ENCODE peak calls at places on chromosomes 16 and 17, in six cellular contexts. Q is IMR-90, V is trophoblast cell, N is neuronal stem cell, R is mesenchymal stem cell, C is H1. I is an unnamed sample.

GRCh38 chr16:24977673-24978065 is 37.5 kb downstream of the ARHGAP17 start:
- DNase-seq in C (no peak), N (no peak), V (peak; percentile 53), R (peak; percentile 63), Q (peak; percentile 83), I (peak; percentile 51)

GRCh38 chr17:68035131-68035522 is 408 bp upstream of the KPNA2 start:
- DNase-seq in C (peak; percentile 90), Q (no peak), V (no peak), N (no peak), R (no peak), I (no peak)

GRCh38 chr17:32518856-32519768 is 32.3 kb downstream of the CDK5R1 start:
- DNase-seq in V (peak; percentile 18), R (peak; percentile 49), C (peak; percentile 84), Q (no peak), N (peak; percentile 91), I (peak; percentile 96)

GRCh38 chr16:8890549-8890921 is 8.4 kb downstream of the LITAFD start:
- DNase-seq in N (no peak), R (no peak), Q (no peak), V (no peak), C (no peak), I (no peak)

GRCh38 chr17:27628376-27628775 is 2.6 kb upstream of the LGALS9 start:
- DNase-seq in V (no peak), C (no peak), R (no peak), Q (no peak), N (no peak), I (no peak)

GRCh38 chr16:11978080-11978479 is 1.5 kb downstream of the SNX29 start:
- DNase-seq in Q (no peak), C (no peak), R (no peak), N (no peak), V (no peak), I (no peak)

GRCh38 chr17:6995500-6996255 is at the start of gene ALOX12:
- DNase-seq in R (no peak), Q (no peak), C (peak; percentile 77), V (peak; percentile 44), N (no peak), I (peak; percentile 72)

GRCh38 chr17:65401581-65401980 is 159.9 kb downstream of the AXIN2 start:
- DNase-seq in N (no peak), V (no peak), Q (no peak), R (no peak), C (no peak), I (no peak)

GRCh38 chr16:11759163-11759834 is 16.6 kb upstream of the TXNDC11 start:
- DNase-seq in V (no peak), C (no peak), Q (no peak), N (no peak), R (no peak), I (no peak)

GRCh38 chr17:79890706-79891105 is 51.5 kb upstream of the CBX4 start:
- DNase-seq in V (no peak), Q (no peak), N (no peak), R (no peak), C (no peak), I (no peak)

DNA sequence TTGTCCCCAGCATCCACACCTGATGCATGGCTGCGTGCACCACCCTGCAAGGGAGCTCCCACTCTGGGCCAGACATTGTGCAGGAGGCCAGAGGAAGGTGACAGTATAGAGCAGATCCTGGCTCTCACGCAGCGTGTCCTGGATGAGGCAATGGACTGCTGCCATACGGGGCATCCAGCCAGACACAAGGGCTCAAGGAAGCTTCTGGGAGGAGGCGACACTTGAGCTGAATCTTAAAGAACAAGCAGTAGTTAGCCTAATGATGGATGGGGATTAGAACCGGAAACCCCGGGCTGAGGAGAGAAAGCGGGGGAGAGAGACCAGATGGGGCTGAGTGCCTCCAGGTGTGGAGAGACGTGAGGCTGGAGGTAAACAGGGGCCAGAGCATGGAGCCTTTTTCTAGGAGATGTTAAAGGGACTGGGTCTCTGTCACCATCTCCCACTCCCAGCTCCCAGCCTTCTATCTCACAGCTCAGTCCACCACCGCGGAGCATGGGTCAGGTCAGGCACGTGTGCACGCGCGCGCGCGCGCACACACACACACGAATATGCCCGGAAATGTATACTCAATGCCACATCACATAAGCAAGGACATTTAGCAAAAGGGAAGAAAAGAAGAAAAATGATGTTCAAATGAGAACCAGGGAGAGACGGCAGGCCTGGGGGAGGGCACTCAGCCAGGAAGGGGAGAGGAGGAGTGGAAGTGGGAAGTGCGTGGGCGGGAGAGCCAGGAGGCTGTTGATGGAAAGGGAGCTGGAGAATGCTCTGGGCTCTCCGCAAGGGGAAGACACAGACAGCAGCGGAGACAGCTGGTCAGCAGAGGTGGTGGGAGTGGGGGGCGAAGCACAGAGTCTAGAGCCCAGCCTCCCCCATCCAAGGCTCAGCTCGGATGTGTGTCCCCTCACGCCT is 46.2 kb downstream of the CCDC42 start:
- DNase-seq in R (peak; percentile 83), N (no peak), Q (peak; percentile 79), V (peak; percentile 73), C (no peak), I (peak; percentile 69)
- H2BK5ac ChIP-seq in R (no peak overlapping the region), N (peak overlapping the region; percentile 27), Q (peak overlapping the region; percentile 73), V (peak overlapping the region; percentile 86), C (peak overlapping the region; percentile 74), I (peak overlapping the region; percentile 50)

GRCh38 chr16:75466760-75467159 is 2.3 kb upstream of the TMEM170A start:
- DNase-seq in V (no peak), C (no peak), R (no peak), N (no peak), Q (no peak), I (no peak)
- H3K4me3 ChIP-seq in V (no peak overlapping the region), C (no peak overlapping the region), R (no peak overlapping the region), N (no peak overlapping the region), Q (no peak overlapping the region), I (no peak overlapping the region)

GRCh38 chr17:37643118-37643766 is at the start of gene DDX52:
- DNase-seq in C (peak; percentile 85), V (peak; percentile 97), R (peak; percentile 95), N (peak; percentile 78), Q (peak; percentile 85), I (peak; percentile 89)
- H2BK5ac ChIP-seq in C (peak within 1 kb of the TSS; percentile 22), V (peak within 1 kb of the TSS; percentile 61), R (peak within 1 kb of the TSS; percentile 10), N (no peak within 1 kb of the TSS), Q (peak within 1 kb of the TSS; percentile 71), I (no peak within 1 kb of the TSS)

DNA sequence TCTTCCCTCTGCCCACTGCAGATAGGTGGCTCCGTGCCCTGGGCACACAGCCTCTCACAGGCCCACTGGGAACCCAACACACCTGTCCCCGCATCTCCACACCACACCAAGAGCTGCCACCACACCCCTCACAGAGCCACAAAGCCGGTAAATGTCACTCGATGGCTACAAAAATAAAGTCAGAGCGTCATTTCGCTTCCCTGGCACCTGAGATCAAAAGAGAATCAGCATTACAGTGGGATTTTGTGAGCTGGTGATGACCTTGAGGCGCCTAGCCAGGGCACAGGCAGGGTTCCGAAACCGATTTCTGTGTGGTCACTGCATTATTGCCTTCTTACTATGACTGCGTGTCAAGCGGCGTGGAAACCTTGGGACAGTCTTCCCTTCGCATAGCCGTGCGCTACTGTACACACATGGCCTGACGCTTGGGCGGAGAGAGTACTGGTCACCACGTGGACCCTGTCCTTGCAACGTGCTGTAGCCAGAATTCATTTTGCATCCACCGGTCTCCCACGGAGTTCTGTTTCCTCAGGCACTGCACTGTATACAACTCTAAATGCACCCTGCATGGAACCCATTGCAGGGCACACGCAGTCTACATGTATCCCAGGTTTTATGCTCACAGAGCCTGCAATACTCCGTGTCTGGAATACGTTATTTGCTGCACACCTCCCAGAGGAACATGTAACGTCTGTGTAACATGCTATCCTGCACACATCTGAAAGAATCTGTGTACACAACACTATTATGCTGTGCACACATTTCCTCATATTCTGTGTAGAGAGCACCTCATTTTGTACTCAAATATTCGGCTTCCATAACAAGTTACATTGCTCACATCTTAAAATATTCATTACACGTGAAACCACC is 5.8 kb upstream of the FOXF1 start:
- DNase-seq in V (no peak), N (no peak), R (peak; percentile 79), Q (no peak), C (no peak), I (no peak)
- H3K4me3 ChIP-seq in V (no peak overlapping the region), N (no peak overlapping the region), R (no peak overlapping the region), Q (peak overlapping the region; percentile 98), C (no peak overlapping the region), I (no peak overlapping the region)

DNA sequence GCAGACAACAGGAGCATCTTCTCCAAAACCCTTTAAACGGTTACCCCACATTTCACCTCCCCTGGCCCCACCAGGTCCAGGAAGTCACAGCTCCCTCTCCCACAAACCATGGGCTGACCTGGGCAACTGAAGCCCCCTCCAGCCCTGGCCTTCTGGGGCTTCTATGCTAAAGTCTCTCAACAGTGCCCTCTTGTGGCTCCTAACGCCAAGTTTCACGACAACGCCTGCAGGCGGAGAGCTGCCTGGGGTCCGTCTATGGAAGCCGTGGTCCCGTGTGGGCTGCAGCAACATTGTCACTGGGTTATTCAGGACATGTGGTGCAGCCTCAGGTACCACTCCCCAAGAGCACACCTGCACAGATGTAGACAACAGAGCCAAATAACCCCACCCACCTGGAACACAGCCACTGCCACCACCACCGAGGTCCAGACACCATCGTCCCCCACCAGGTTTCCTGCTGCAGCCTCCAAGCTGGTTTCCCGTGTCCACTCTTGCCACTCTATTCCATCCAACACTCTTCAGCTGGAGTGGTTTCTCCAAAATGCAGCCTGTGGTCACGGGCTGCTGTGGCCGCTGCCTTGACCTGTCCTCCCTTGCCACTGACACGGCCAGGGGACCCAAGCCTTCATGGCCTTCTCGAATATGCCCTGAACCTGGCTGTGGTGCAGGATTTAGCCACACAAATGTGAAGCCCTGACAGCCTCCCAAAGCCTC is 19.1 kb downstream of the C16orf95 start:
- DNase-seq in Q (peak; percentile 10), N (peak; percentile 63), C (peak; percentile 85), V (peak; percentile 62), R (peak; percentile 43), I (peak; percentile 69)
- H2BK5ac ChIP-seq in Q (no peak overlapping the region), N (peak overlapping the region; percentile 55), C (no peak overlapping the region), V (no peak overlapping the region), R (no peak overlapping the region), I (no peak overlapping the region)

GRCh38 chr16:19885456-19886060 is 910 bp upstream of the GPRC5B start:
- DNase-seq in Q (no peak), V (no peak), R (no peak), C (peak; percentile 68), N (no peak), I (no peak)
- H3K4me3 ChIP-seq in Q (peak overlapping the region; percentile 85), V (no peak overlapping the region), R (no peak overlapping the region), C (no peak overlapping the region), N (peak overlapping the region; percentile 12), I (no peak overlapping the region)

GRCh38 chr17:8173056-8173870 is 2.9 kb downstream of the TMEM107 start:
- DNase-seq in C (no peak), Q (peak; percentile 99), R (peak; percentile 99), V (peak; percentile 98), N (peak; percentile 77), I (peak; percentile 99)
- H2BK5ac ChIP-seq in C (peak overlapping the region; percentile 97), Q (peak overlapping the region; percentile 99), R (peak overlapping the region; percentile 68), V (peak overlapping the region; percentile 88), N (no peak overlapping the region), I (no peak overlapping the region)

I was measured in mesendoderm.